ENCODE peak calls at places on chromosome 2, in nine cellular contexts. K, G, M, I, Z, D, N, X and F are unnamed samples.

GRCh38 chr2:12514631-12515437 is 201.9 kb upstream of the TRIB2 start:
- DNase-seq in X (no peak), K (no peak), Z (no peak), I (no peak), G (no peak), N (no peak), M (no peak), D (no peak), F (no peak)

GRCh38 chr2:235170536-235171510 is 219.0 kb downstream of the SH3BP4 start:
- DNase-seq in N (peak; percentile 55), I (no peak), X (peak; percentile 44), Z (peak; percentile 54), M (no peak), G (peak; percentile 87), K (no peak), D (no peak), F (no peak)

GRCh38 chr2:8565399-8566154 is 116.3 kb upstream of the ID2 start:
- DNase-seq in M (no peak), I (no peak), K (peak; percentile 41), G (no peak), D (no peak), Z (no peak), X (no peak), N (peak; percentile 12), F (no peak)

GRCh38 chr2:217434183-217434620 is 568.6 kb downstream of the TNS1 start:
- DNase-seq in K (peak; percentile 92), X (peak; percentile 86), M (no peak), N (peak; percentile 92), D (peak; percentile 83), G (peak; percentile 84), I (peak; percentile 8), Z (peak; percentile 93), F (peak; percentile 84)

GRCh38 chr2:70357076-70358071 is 55.5 kb upstream of the FAM136A start:
- DNase-seq in G (peak; percentile 76), X (no peak), I (no peak), D (no peak), K (no peak), Z (no peak), M (no peak), N (no peak), F (no peak)

GRCh38 chr2:145258903-145259579 is 739.1 kb upstream of the ZEB2 start:
- DNase-seq in X (no peak), K (no peak), N (no peak), G (no peak), D (peak; percentile 30), M (no peak), Z (peak; percentile 25), I (no peak), F (no peak)

GRCh38 chr2:151842830-151843668 is 14.8 kb upstream of the ARL5A start:
- DNase-seq in X (no peak), G (no peak), Z (no peak), M (no peak), K (no peak), N (no peak), I (no peak), D (no peak), F (no peak)

GRCh38 chr2:187906021-187906420 is 351.8 kb upstream of the TFPI start:
- DNase-seq in G (no peak), K (no peak), N (no peak), X (no peak), M (no peak), Z (no peak), I (no peak), D (no peak), F (no peak)

GRCh38 chr2:158125756-158126498 is 24.3 kb downstream of the UPP2 start:
- DNase-seq in X (no peak), N (no peak), M (no peak), Z (no peak), I (no peak), D (no peak), G (no peak), K (no peak), F (no peak)

GRCh38 chr2:168346725-168347477 is 99.5 kb upstream of the STK39 start:
- DNase-seq in I (peak; percentile 56), D (peak; percentile 61), G (peak; percentile 78), M (peak; percentile 56), Z (no peak), X (peak; percentile 65), N (peak; percentile 64), K (peak; percentile 50), F (peak; percentile 62)

GRCh38 chr2:101418704-101419663 is 31.7 kb upstream of the CREG2 start:
- DNase-seq in G (peak; percentile 89), K (no peak), Z (no peak), M (peak; percentile 43), I (peak; percentile 54), D (peak; percentile 30), N (no peak), X (peak; percentile 45), F (peak; percentile 19)